ENCODE peak calls at places on chromosome 19, in four cellular contexts. One of them, this sample, is unnamed. For H3K36me3 and H3K9me3, the result is how much of the 10 kb centered on the place peaks cover.

GRCh38 chr19:27674701-27675100 is 1538.2 kb downstream of the UQCRFS1 start:
- DNase-seq in neural progenitor cell: no peak
- DNase-seq in ascending aorta: no peak
- DNase-seq in cardiac muscle cell: no peak
- DNase-seq in this sample: no peak

GRCh38 chr19:32313866-32314265 is 31.5 kb upstream of the ZNF507 start:
- DNase-seq in ascending aorta: no peak
- DNase-seq in cardiac muscle cell: peak
- DNase-seq in neural progenitor cell: no peak
- DNase-seq in this sample: no peak

GRCh38 chr19:1090731-1091543 is 4.2 kb downstream of the POLR2E start:
- DNase-seq in neural progenitor cell: no peak
- DNase-seq in cardiac muscle cell: no peak
- DNase-seq in ascending aorta: no peak
- DNase-seq in this sample: no peak

GRCh38 chr19:6663236-6664187 is 6.4 kb downstream of the TNFSF14 start:
- DNase-seq in neural progenitor cell: no peak
- DNase-seq in ascending aorta: no peak
- DNase-seq in cardiac muscle cell: peak
- DNase-seq in this sample: no peak

GRCh38 chr19:32201661-32202060 is 143.7 kb upstream of the ZNF507 start:
- DNase-seq in cardiac muscle cell: peak
- DNase-seq in ascending aorta: no peak
- DNase-seq in neural progenitor cell: peak
- DNase-seq in this sample: no peak

GRCh38 chr19:4375620-4376228 is 24.6 kb downstream of the SH3GL1 start:
- DNase-seq in neural progenitor cell: peak
- DNase-seq in ascending aorta: no peak
- DNase-seq in cardiac muscle cell: peak
- DNase-seq in this sample: peak

GRCh38 chr19:6073858-6074708 is 36.2 kb downstream of the RFX2 start:
- DNase-seq in cardiac muscle cell: no peak
- DNase-seq in neural progenitor cell: no peak
- DNase-seq in ascending aorta: no peak
- DNase-seq in this sample: no peak

GRCh38 chr19:46451352-46451751 is 20.0 kb downstream of the PNMA8A start:
- DNase-seq in ascending aorta: no peak
- DNase-seq in neural progenitor cell: no peak
- DNase-seq in cardiac muscle cell: no peak
- DNase-seq in this sample: no peak

GRCh38 chr19:7540761-7541480 is 5.4 kb downstream of the PNPLA6 start:
- DNase-seq in cardiac muscle cell: peak
- DNase-seq in neural progenitor cell: peak
- DNase-seq in ascending aorta: no peak
- DNase-seq in this sample: no peak

GRCh38 chr19:45050036-45050435 is 11.2 kb downstream of the CLASRP start:
- DNase-seq in cardiac muscle cell: no peak
- DNase-seq in neural progenitor cell: no peak
- DNase-seq in ascending aorta: no peak
- DNase-seq in this sample: no peak

GRCh38 chr19:45047188-45047797 is 8.4 kb downstream of the CLASRP start:
- DNase-seq in neural progenitor cell: no peak
- DNase-seq in ascending aorta: no peak
- DNase-seq in cardiac muscle cell: no peak
- DNase-seq in this sample: no peak

GRCh38 chr19:45046355-45046754 is 7.5 kb downstream of the CLASRP start:
- DNase-seq in cardiac muscle cell: no peak
- DNase-seq in ascending aorta: no peak
- DNase-seq in neural progenitor cell: no peak
- DNase-seq in this sample: no peak

GRCh38 chr19:45049073-45049736 is 10.4 kb downstream of the CLASRP start:
- DNase-seq in ascending aorta: no peak
- DNase-seq in neural progenitor cell: no peak
- DNase-seq in cardiac muscle cell: no peak
- DNase-seq in this sample: no peak

GRCh38 chr19:45045671-45046353 is 7.0 kb downstream of the CLASRP start:
- DNase-seq in cardiac muscle cell: no peak
- DNase-seq in neural progenitor cell: no peak
- DNase-seq in ascending aorta: no peak
- DNase-seq in this sample: no peak
- H3K36me3 ChIP-seq in cardiac muscle cell: under half
- H3K36me3 ChIP-seq in neural progenitor cell: under half
- H3K36me3 ChIP-seq in ascending aorta: half or more
- H3K36me3 ChIP-seq in this sample: under half

DNA sequence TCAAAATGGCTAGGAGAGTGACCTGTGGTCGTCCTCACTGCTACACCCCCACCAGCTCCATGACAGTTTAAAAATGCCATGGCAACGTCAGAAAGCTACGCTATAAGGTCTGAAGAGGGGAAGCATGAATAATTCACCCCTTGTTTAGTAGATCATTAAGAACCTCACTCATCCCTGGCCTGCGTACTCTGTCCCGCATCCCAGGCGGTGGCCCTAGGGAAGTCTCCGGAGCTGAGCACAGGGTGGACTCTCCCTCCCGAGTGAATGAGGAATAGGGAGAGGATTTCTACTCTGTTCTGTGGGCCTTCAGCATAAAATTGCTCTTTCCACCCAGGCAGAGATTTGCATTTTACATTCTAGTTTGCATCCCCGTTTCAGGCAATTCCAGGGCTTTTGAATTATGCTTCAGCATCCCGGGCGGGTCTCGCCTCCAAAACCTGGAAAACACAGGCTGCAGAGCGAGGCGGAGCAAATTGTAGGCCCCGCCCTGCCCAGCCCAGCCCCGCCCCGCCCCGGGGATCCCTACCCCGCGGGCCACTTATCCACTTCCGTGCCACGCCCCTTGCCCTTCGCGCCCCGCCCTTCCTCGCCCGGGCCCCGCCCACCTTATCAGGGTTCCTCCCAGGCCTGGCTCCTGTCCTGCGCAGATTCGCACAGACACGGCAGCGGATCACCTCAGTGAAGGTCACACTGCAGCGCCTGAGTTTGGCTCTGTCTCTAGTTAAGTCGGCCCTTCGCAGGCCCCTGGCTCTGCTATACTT is 7.5 kb upstream of the ZNF525 start:
- DNase-seq in neural progenitor cell: no peak
- DNase-seq in cardiac muscle cell: no peak
- DNase-seq in ascending aorta: no peak
- DNase-seq in this sample: no peak
- H3K9me3 ChIP-seq in neural progenitor cell: under half
- H3K9me3 ChIP-seq in cardiac muscle cell: under half
- H3K9me3 ChIP-seq in ascending aorta: under half
- H3K9me3 ChIP-seq in this sample: under half

GRCh38 chr19:19040417-19040816 is 7.0 kb downstream of the ARMC6 start:
- DNase-seq in ascending aorta: peak
- DNase-seq in neural progenitor cell: no peak
- DNase-seq in cardiac muscle cell: peak
- DNase-seq in this sample: peak
- H3K27ac ChIP-seq in ascending aorta: no peak
- H3K27ac ChIP-seq in neural progenitor cell: no peak
- H3K27ac ChIP-seq in cardiac muscle cell: no peak
- H3K27ac ChIP-seq in this sample: peak

DNA sequence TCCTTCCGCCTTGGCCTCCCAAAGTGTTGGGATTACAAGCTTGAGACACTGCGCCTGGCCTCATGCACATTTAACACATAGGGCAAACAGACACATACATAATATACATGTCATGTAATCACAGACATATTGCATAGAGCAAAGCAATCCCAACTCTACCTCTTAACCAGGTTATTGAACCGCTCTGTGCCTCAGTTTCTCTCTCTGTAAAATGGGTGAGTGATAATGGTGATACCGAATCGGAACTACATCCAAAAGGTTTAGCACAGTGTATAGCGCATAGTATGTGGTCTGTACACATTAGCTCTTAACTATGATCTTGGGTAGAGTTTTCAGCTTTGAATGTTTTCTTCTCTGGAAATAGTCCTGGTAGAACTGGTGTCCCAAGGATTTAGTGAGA is 4.8 kb downstream of the CAPNS1 start:
- DNase-seq in cardiac muscle cell: no peak
- DNase-seq in neural progenitor cell: no peak
- DNase-seq in ascending aorta: no peak
- DNase-seq in this sample: no peak
- H3K36me3 ChIP-seq in cardiac muscle cell: under half
- H3K36me3 ChIP-seq in neural progenitor cell: under half
- H3K36me3 ChIP-seq in ascending aorta: half or more
- H3K36me3 ChIP-seq in this sample: half or more

GRCh38 chr19:16023558-16023915 is 52.8 kb upstream of the TPM4 start:
- DNase-seq in neural progenitor cell: no peak
- DNase-seq in ascending aorta: no peak
- DNase-seq in cardiac muscle cell: no peak
- DNase-seq in this sample: peak
- H3K9me3 ChIP-seq in neural progenitor cell: under half
- H3K9me3 ChIP-seq in ascending aorta: under half
- H3K9me3 ChIP-seq in cardiac muscle cell: under half
- H3K9me3 ChIP-seq in this sample: under half

GRCh38 chr19:2454199-2454961 is 2.4 kb downstream of the LMNB2 start:
- DNase-seq in cardiac muscle cell: no peak
- DNase-seq in ascending aorta: no peak
- DNase-seq in neural progenitor cell: no peak
- DNase-seq in this sample: no peak
- H3K27ac ChIP-seq in cardiac muscle cell: peak
- H3K27ac ChIP-seq in ascending aorta: no peak
- H3K27ac ChIP-seq in neural progenitor cell: no peak
- H3K27ac ChIP-seq in this sample: no peak